ENCODE peak calls at places on chromosomes 4 and X, in seven cellular contexts. V is breast epithelium, K is WTC11, G is cardiac fibroblast, U is upper lobe of right lung, P is OCI-LY7, O is tibial artery. I is an unnamed sample.

GRCh38 chr4:71231073-71231752 is 107.6 kb upstream of the SLC4A4 start:
- DNase-seq in V (no peak), K (no peak), G (peak; percentile 30), U (peak; percentile 93), P (no peak), O (peak; percentile 88), I (no peak)

GRCh38 chr4:11608992-11609391 is 180.3 kb upstream of the HS3ST1 start:
- DNase-seq in V (no peak), K (no peak), G (no peak), U (no peak), P (no peak), O (no peak), I (no peak)

GRCh38 chr4:183571350-183572076 is 66.7 kb downstream of the ING2 start:
- DNase-seq in V (no peak), K (no peak), G (peak; percentile 46), U (peak; percentile 86), P (no peak), O (no peak), I (peak; percentile 72)

GRCh38 chrX:65035451-65035779 is 59.2 kb upstream of the ZC4H2 start:
- DNase-seq in V (no peak), K (peak; percentile 20), G (no peak), U (no peak), P (no peak), O (peak; percentile 20), I (no peak)

GRCh38 chr4:17544205-17544604 is 29.2 kb downstream of the CLRN2 start:
- DNase-seq in V (no peak), K (no peak), G (peak; percentile 51), U (no peak), P (no peak), O (no peak), I (no peak)

GRCh38 chrX:154534526-154535322 is 11.9 kb downstream of the G6PD start:
- DNase-seq in V (peak; percentile 86), K (peak; percentile 86), G (peak; percentile 83), U (peak; percentile 93), P (peak; percentile 87), O (peak; percentile 80), I (peak; percentile 86)

GRCh38 chrX:47637546-47638195 is 7.9 kb upstream of the CFP start:
- DNase-seq in V (no peak), K (peak; percentile 70), G (no peak), U (peak; percentile 84), P (no peak), O (peak; percentile 38), I (no peak)

GRCh38 chrX:104166735-104167436 is 633 bp downstream of the FAM199X start:
- DNase-seq in V (no peak), K (peak; percentile 9), G (no peak), U (no peak), P (no peak), O (peak; percentile 23), I (no peak)

GRCh38 chr4:102478186-102478585 is 23.0 kb upstream of the NFKB1 start:
- DNase-seq in V (no peak), K (peak; percentile 51), G (no peak), U (no peak), P (no peak), O (no peak), I (no peak)

GRCh38 chr4:148152868-148153630 is 289.2 kb downstream of the NR3C2 start:
- DNase-seq in V (no peak), K (no peak), G (no peak), U (no peak), P (no peak), O (no peak), I (peak; percentile 6)
- TF ChIP-seq CTCF in V (no peak), K (no peak), G (no peak), U (no peak), P (no peak), O (no peak), I (peak; percentile 20)

DNA sequence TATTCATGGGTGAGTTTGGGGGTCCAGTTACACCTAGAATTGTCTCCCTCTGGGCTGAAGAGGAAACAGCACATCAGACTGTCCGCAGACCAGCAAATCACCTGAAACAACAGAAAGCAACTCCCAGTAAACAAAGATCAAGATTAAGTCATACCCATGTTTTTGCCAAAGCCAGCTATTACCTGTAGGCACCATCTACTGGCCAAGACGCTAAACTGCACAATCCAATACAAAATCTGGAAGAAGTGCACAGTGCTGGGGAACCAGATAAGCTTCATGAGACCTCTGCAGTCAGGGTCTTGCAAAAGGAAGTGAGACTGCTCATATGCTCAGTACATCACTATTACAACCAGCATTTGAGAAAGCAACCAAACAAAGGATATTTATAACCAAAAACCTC is 157.5 kb upstream of the ITM2A start:
- DNase-seq in V (no peak), K (no peak), G (peak; percentile 0), U (no peak), P (no peak), O (no peak), I (peak; percentile 25)
- TF ChIP-seq CTCF in V (no peak), K (peak; percentile 12), G (peak; percentile 20), U (no peak), P (peak; percentile 53), O (no peak), I (peak; percentile 19)

GRCh38 chr4:84028340-84028739 is 470.8 kb downstream of the NKX6-1 start:
- DNase-seq in V (no peak), K (peak; percentile 18), G (no peak), U (no peak), P (no peak), O (no peak), I (peak; percentile 20)
- TF ChIP-seq CTCF in V (no peak), K (no peak), G (no peak), U (no peak), P (no peak), O (no peak), I (no peak)

GRCh38 chr4:147863111-147863747 is 131.3 kb downstream of the ARHGAP10 start:
- DNase-seq in V (no peak), K (no peak), G (peak; percentile 49), U (no peak), P (no peak), O (no peak), I (no peak)
- TF ChIP-seq CTCF in V (no peak), K (no peak), G (peak; percentile 28), U (no peak), P (no peak), O (no peak), I (no peak)

GRCh38 chrX:115561605-115562491 is 874 bp downstream of the PLS3 start:
- DNase-seq in V (no peak), K (peak; percentile 33), G (peak; percentile 51), U (peak; percentile 83), P (no peak), O (peak; percentile 51), I (peak; percentile 42)

GRCh38 chrX:115564243-115564642 is 3.3 kb downstream of the PLS3 start:
- DNase-seq in V (no peak), K (no peak), G (peak; percentile 22), U (no peak), P (no peak), O (no peak), I (peak; percentile 18)

GRCh38 chrX:115565888-115566287 is 4.9 kb downstream of the PLS3 start:
- DNase-seq in V (no peak), K (no peak), G (no peak), U (no peak), P (no peak), O (no peak), I (no peak)

GRCh38 chrX:115562492-115562872 is 1.5 kb downstream of the PLS3 start:
- DNase-seq in V (no peak), K (no peak), G (peak; percentile 58), U (no peak), P (no peak), O (no peak), I (peak; percentile 32)

GRCh38 chrX:115563633-115564182 is 2.7 kb downstream of the PLS3 start:
- DNase-seq in V (no peak), K (no peak), G (peak; percentile 27), U (no peak), P (no peak), O (no peak), I (no peak)
- TF ChIP-seq CTCF in V (no peak), K (no peak), G (no peak), U (no peak), P (no peak), O (no peak), I (no peak)

GRCh38 chr4:3434891-3435683 is 6.7 kb upstream of the HGFAC start:
- DNase-seq in V (no peak), K (peak; percentile 36), G (no peak), U (no peak), P (peak; percentile 17), O (no peak), I (no peak)
- TF ChIP-seq CTCF in V (no peak), K (no peak), G (peak; percentile 29), U (no peak), P (peak; percentile 34), O (no peak), I (no peak)

GRCh38 chr4:38902695-38903094 is 35.1 kb downstream of the FAM114A1 start:
- DNase-seq in V (no peak), K (no peak), G (peak; percentile 23), U (no peak), P (peak; percentile 64), O (no peak), I (peak; percentile 47)
- TF ChIP-seq CTCF in V (peak; percentile 13), K (no peak), G (no peak), U (peak; percentile 44), P (peak; percentile 85), O (no peak), I (peak; percentile 55)

GRCh38 chr4:30870513-30870912 is 150.3 kb downstream of the PCDH7 start:
- DNase-seq in V (no peak), K (no peak), G (no peak), U (no peak), P (no peak), O (no peak), I (peak; percentile 36)

GRCh38 chr4:30866444-30866843 is 146.3 kb downstream of the PCDH7 start:
- DNase-seq in V (no peak), K (no peak), G (peak; percentile 19), U (no peak), P (no peak), O (no peak), I (no peak)

GRCh38 chr4:30867427-30867826 is 147.3 kb downstream of the PCDH7 start:
- DNase-seq in V (no peak), K (no peak), G (no peak), U (no peak), P (no peak), O (peak; percentile 21), I (no peak)

GRCh38 chr4:30866907-30867306 is 146.7 kb downstream of the PCDH7 start:
- DNase-seq in V (no peak), K (no peak), G (no peak), U (no peak), P (no peak), O (no peak), I (no peak)

DNA sequence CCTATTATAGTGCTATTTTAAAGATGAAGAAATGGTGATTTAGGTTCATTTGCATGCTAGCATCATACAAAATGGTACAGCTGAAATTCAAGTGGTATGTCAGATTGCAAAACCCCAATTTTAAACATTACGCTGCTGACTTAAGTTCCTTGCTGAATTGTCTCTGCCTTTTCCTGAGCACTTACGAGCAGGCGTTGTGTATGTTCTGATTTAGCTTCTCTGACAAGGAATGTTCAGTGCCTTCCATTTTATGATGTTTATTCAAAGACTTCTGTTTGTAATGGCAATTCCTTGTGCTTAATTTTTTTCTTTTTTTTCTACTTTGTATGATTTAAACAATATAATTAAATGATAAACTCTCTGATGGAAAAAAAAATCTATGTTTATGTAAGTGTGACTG is 148.1 kb downstream of the PCDH7 start:
- DNase-seq in V (no peak), K (no peak), G (no peak), U (no peak), P (no peak), O (no peak), I (no peak)
- TF ChIP-seq CTCF in V (no peak), K (no peak), G (no peak), U (no peak), P (no peak), O (no peak), I (no peak)